ENCODE peak calls at places on chromosomes 4 and X, in nine cellular contexts. A is GM23248, C is HCT116, E is PC-3, W is GM23338, U is SK-N-SH, Q is neural progenitor cell, G is MM.1S, L is OCI-LY7. X is an unnamed sample.

GRCh38 chrX:112968351-112969133 is 127.9 kb upstream of the AMOT start:
- DNase-seq in C (no peak), W (no peak), E (peak), A (peak), U (no peak), Q (no peak), G (no peak), L (no peak), X (peak)

GRCh38 chrX:154381271-154381670 is 2.2 kb downstream of the EMD start:
- DNase-seq in U (no peak), L (no peak), G (no peak), A (no peak), C (no peak), Q (peak), E (no peak), W (peak), X (no peak)

GRCh38 chrX:101659601-101660063 is at the start of gene ARMCX2:
- DNase-seq in E (no peak), U (peak), G (no peak), L (no peak), W (peak), Q (peak), A (peak), C (no peak), X (peak)

GRCh38 chrX:13357925-13358324 is 38.1 kb upstream of the ATXN3L start:
- DNase-seq in A (no peak), E (no peak), Q (peak), U (no peak), G (no peak), L (no peak), W (no peak), C (no peak), X (peak)

GRCh38 chr4:8383451-8384160 is 56.9 kb downstream of the ACOX3 start:
- DNase-seq in G (no peak), Q (no peak), U (no peak), W (no peak), E (no peak), A (no peak), C (no peak), L (no peak), X (no peak)

GRCh38 chr4:176499518-176499917 is 179.8 kb downstream of the SPCS3 start:
- DNase-seq in Q (no peak), A (peak), U (no peak), W (no peak), C (no peak), G (no peak), L (no peak), E (peak), X (no peak)

GRCh38 chr4:11408569-11408968 is 20.1 kb downstream of the HS3ST1 start:
- DNase-seq in G (no peak), L (no peak), A (no peak), W (no peak), U (no peak), Q (no peak), C (no peak), E (no peak), X (no peak)

GRCh38 chr4:25370242-25370641 is 6.8 kb upstream of the ANAPC4 start:
- DNase-seq in W (peak), E (no peak), G (no peak), L (no peak), C (no peak), A (no peak), U (no peak), Q (peak), X (no peak)

GRCh38 chr4:58809366-58809765 is 1699.2 kb upstream of the IGFBP7 start:
- DNase-seq in U (no peak), Q (no peak), A (no peak), L (no peak), W (peak), E (peak), C (no peak), G (no peak), X (no peak)

GRCh38 chr4:74044676-74045075 is 6.2 kb upstream of the CXCL3 start:
- DNase-seq in Q (no peak), G (no peak), L (no peak), E (peak), A (peak), W (no peak), U (no peak), C (no peak), X (no peak)

GRCh38 chr4:54318904-54319303 is 89.8 kb downstream of the PDGFRA start:
- DNase-seq in W (peak), E (peak), C (peak), Q (peak), A (peak), G (peak), L (peak), U (peak), X (peak)

GRCh38 chr4:168759321-168759720 is 250.7 kb downstream of the CBR4 start:
- DNase-seq in C (no peak), Q (no peak), U (no peak), L (no peak), A (no peak), W (no peak), E (no peak), G (no peak), X (no peak)

GRCh38 chr4:184574861-184575260 is 74.4 kb downstream of the CASP3 start:
- DNase-seq in L (no peak), W (no peak), G (no peak), E (no peak), U (no peak), C (no peak), A (no peak), Q (no peak), X (no peak)

GRCh38 chr4:8591114-8591513 is 1.5 kb upstream of the CPZ start:
- DNase-seq in C (no peak), E (no peak), A (no peak), L (no peak), Q (no peak), W (no peak), G (no peak), U (no peak), X (no peak)

GRCh38 chr4:123555500-123556273 is 159.1 kb downstream of the SPRY1 start:
- DNase-seq in A (peak), Q (no peak), E (peak), W (peak), U (no peak), C (no peak), G (no peak), L (no peak), X (peak)

GRCh38 chr4:48191758-48192157 is 57.7 kb upstream of the TXK start:
- DNase-seq in W (no peak), E (no peak), Q (no peak), A (no peak), C (no peak), U (no peak), L (no peak), G (no peak), X (no peak)

GRCh38 chrX:121649414-121649813 is 602.0 kb downstream of the GLUD2 start:
- DNase-seq in C (no peak), Q (no peak), L (no peak), G (peak), W (no peak), E (no peak), U (no peak), A (no peak), X (no peak)

GRCh38 chr4:141027421-141027820 is 105.8 kb downstream of the RNF150 start:
- DNase-seq in A (peak), C (no peak), U (no peak), L (no peak), Q (no peak), E (peak), G (no peak), W (no peak), X (no peak)

GRCh38 chr4:11438647-11439046 is 10.0 kb upstream of the HS3ST1 start:
- DNase-seq in W (no peak), Q (no peak), L (no peak), C (no peak), A (no peak), U (no peak), E (no peak), G (no peak), X (no peak)

GRCh38 chr4:155353923-155354540 is 22.7 kb downstream of the MAP9 start:
- DNase-seq in W (peak), Q (peak), E (peak), U (peak), A (peak), G (peak), C (peak), L (peak), X (peak)

DNA sequence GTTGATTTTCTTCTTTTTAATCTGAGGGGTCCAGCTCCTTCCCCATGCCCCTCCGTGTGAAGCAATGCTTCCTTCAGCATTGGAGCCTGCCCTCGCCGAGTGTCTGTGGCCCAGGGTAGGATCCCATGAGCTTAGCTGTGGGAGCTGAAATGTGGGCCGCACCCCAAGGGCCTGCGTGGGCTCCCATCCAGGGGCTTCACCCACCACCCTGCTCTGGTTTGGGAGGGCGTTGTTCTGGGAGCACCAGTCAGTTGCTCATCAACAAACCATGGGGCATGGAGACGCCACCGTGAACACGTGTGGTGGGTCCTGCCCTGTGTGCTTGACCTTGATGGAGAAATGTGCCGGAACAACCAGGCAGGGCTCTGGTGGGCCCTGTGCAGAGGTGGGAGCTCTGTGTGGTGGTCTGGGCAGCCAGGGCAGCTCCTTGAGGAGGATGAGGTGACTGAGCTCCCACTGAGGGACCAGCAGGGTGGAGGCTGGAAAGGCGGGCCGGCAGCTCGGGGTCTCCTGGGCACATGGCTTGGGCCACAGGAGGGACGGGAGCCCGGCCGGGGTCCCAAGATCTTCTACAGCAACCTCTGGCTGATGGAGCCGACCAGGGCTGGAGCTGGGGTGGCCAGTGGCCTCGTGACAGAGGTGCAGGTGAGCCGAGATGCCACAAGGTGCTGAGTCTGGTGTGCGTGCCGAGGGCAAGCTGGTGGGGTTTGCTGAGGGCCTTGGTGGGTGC is 39.6 kb upstream of the NKX1-1 start:
- DNase-seq in L (no peak), E (no peak), U (peak), W (no peak), A (no peak), Q (no peak), G (no peak), C (no peak), X (no peak)
- TF ChIP-seq EZH2phosphoT487 in L (no peak), E (no peak), U (no peak), W (no peak), A (no peak), Q (no peak), G (no peak), C (no peak), X (no peak)

GRCh38 chr4:115671581-115671980 is 558.2 kb upstream of the NDST4 start:
- DNase-seq in U (no peak), A (no peak), L (no peak), E (peak), Q (no peak), W (no peak), C (no peak), G (no peak), X (no peak)
- TF ChIP-seq EZH2phosphoT487 in U (no peak), A (no peak), L (no peak), E (no peak), Q (no peak), W (no peak), C (no peak), G (no peak), X (no peak)

DNA sequence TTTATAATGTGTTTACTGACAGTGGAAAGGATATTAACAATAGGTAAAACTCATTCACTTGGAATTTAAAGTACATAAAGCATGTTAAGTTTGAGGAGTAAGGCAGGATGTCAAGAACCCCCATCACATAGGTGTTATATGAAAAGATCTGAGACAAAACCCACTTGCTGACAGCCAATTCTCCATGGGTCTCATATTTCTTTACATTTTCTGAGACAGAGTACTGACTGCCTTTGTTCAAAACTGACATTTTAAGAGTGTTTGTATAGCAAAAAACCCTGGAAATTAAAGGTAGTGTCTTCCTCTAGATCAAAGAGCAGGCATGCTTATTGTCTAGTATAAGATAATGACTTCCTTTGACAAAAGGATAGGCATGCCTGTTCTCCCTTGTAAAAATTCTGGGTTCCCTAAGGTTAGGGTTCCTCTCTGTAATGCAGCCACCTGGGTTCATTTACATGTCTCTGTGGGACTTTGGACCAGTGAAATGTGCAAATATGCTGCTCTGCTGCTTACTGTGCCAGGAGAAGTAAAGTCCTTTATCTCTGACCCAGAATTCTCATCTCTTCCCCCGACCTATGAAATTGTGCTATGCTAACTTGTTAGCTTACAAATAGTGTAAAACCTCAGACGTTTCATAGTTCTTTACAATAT is 123.6 kb downstream of the PCDH18 start:
- DNase-seq in E (peak), L (no peak), W (peak), C (no peak), G (no peak), A (no peak), Q (no peak), U (no peak), X (peak)
- TF ChIP-seq EZH2phosphoT487 in E (no peak), L (no peak), W (no peak), C (no peak), G (no peak), A (no peak), Q (no peak), U (no peak), X (no peak)

GRCh38 chr4:80125252-80126177 is 52.5 kb upstream of the ANTXR2 start:
- DNase-seq in A (peak), E (peak), W (peak), G (peak), Q (no peak), L (peak), U (no peak), C (peak), X (no peak)

GRCh38 chr4:80127870-80128419 is 54.9 kb upstream of the ANTXR2 start:
- DNase-seq in A (no peak), W (no peak), C (no peak), U (no peak), G (no peak), Q (no peak), L (no peak), E (no peak), X (no peak)

GRCh38 chr4:80126435-80126834 is 53.4 kb upstream of the ANTXR2 start:
- DNase-seq in Q (no peak), L (no peak), W (no peak), G (no peak), U (no peak), C (no peak), E (no peak), A (no peak), X (no peak)

GRCh38 chr4:80129785-80130184 is 56.8 kb upstream of the ANTXR2 start:
- DNase-seq in Q (no peak), G (no peak), C (no peak), W (no peak), U (no peak), A (no peak), L (no peak), E (no peak), X (no peak)

DNA sequence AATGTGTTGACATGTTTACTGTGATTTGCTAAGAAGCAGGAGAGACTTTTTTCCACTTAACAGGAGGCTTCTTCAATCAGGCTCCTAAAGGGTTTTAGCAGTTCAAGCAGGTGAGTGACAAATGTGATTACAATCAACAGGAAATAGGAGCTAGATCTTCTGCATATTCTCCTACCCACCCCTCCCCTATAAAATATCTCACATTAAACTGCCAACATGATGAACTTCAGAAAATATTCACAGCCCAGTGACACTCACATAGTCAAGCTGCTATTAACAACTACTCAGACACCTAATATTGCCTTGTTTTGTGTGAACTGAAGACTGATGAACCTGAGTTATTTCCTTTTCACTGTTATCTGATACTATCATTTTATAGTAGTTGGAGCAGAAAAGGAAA is 55.9 kb upstream of the ANTXR2 start:
- DNase-seq in C (no peak), U (no peak), G (no peak), L (no peak), Q (no peak), E (no peak), A (no peak), W (no peak), X (no peak)
- TF ChIP-seq EZH2phosphoT487 in C (no peak), U (no peak), G (no peak), L (no peak), Q (no peak), E (no peak), A (no peak), W (no peak), X (no peak)

DNA sequence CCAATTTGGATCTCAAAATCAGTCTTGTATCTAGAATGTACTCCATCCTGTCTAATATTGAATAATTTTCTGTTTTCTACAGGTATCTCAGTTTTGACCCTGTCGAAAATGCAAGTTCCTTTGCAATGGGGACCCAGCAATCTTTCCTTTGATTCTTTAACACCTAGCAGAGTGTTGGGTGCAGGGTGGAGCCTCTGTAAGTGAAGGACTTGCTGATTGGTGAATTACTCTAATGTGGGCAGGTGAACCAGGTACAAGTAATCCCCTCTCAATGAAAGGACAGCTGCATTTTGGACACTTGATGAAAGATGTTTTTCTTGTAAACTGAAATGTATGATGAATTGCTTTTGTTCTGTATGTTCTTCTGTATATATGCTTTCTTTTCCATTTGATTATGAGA is 54.9 kb downstream of the NWD2 start:
- DNase-seq in Q (no peak), U (no peak), L (no peak), C (no peak), W (peak), A (no peak), E (no peak), G (no peak), X (no peak)
- TF ChIP-seq EZH2phosphoT487 in Q (no peak), U (no peak), L (no peak), C (no peak), W (no peak), A (no peak), E (no peak), G (no peak), X (no peak)

DNA sequence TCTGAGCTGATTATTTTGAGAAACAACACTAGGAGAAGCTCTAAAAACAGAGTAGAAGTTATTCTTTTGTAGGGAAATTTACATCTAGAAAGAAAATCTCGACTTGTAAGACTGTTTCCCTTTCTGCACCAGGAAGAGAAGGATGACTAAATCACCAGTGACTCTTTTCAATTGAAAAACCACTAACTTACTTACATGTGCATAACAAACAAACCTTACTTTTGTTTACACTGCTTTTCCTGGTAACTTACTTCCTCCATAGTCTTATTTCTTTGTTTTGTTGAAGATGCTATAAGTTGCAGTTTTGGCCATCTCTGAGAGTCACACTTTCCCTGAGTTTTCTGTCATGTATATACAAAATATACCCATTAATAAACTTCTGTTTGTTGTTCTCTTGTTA is 293.6 kb upstream of the FAT4 start:
- DNase-seq in W (peak), Q (no peak), G (no peak), A (no peak), E (peak), U (no peak), C (no peak), L (no peak), X (no peak)
- TF ChIP-seq EZH2phosphoT487 in W (no peak), Q (no peak), G (no peak), A (no peak), E (no peak), U (no peak), C (no peak), L (no peak), X (no peak)